ENCODE peak calls at places on chromosomes 11 and 22, in eight cellular contexts. J is nephron progenitor cell; G is stimulated activated CD8-positive, alpha-beta memory T cell treated with anti-CD3 and anti-CD28 coated beads, Interleukin-15, amount 100 ng/mL, for 24 hours; E is CD4-positive, alpha-beta T cell; C is neural progenitor cell; U is NT2/D1; I is GM04504; R is stimulated activated naive CD4-positive, alpha-beta T cell. O is an unnamed sample.

GRCh38 chr22:50112151-50113118 is 22.6 kb downstream of the MOV10L1 start:
- DNase-seq in E (no peak), R (no peak), J (no peak), G (no peak), C (no peak), U (no peak), I (no peak), O (no peak)

GRCh38 chr11:94968334-94968958 is 4.9 kb downstream of the CWC15 start:
- DNase-seq in J (no peak), C (no peak), R (no peak), I (peak), E (no peak), U (no peak), G (no peak), O (no peak)

GRCh38 chr11:119207300-119207570 is 1.1 kb downstream of the CBL start:
- DNase-seq in I (no peak), E (no peak), J (no peak), U (no peak), C (no peak), G (no peak), R (no peak), O (no peak)

GRCh38 chr11:125514336-125515101 is 18.5 kb upstream of the FEZ1 start:
- DNase-seq in E (peak), G (no peak), I (peak), R (peak), C (no peak), J (no peak), U (no peak), O (no peak)

GRCh38 chr11:2378527-2379210 is 1.6 kb downstream of the CD81 start:
- DNase-seq in G (no peak), C (peak), E (no peak), J (peak), I (peak), R (no peak), U (no peak), O (no peak)

GRCh38 chr22:22156716-22157499 is 87.7 kb upstream of the VPREB1 start:
- DNase-seq in G (no peak), R (peak), E (peak), C (peak), J (peak), I (peak), U (peak), O (peak)

GRCh38 chr11:66470015-66470414 is 3.3 kb downstream of the PELI3 start:
- DNase-seq in I (no peak), R (no peak), U (no peak), C (no peak), E (no peak), J (no peak), G (no peak), O (no peak)

GRCh38 chr22:28923826-28924732 is 40.7 kb downstream of the ZNRF3 start:
- DNase-seq in R (no peak), G (no peak), C (no peak), J (peak), U (no peak), I (no peak), E (peak), O (no peak)

GRCh38 chr11:86676533-86677154 is 4.2 kb upstream of the ME3 start:
- DNase-seq in I (no peak), U (peak), R (no peak), J (no peak), G (no peak), E (no peak), C (peak), O (peak)

GRCh38 chr22:16658068-16658467 is 65.5 kb upstream of the CCT8L2 start:
- DNase-seq in E (no peak), G (no peak), R (no peak), C (no peak), J (no peak), I (no peak), U (no peak), O (no peak)

GRCh38 chr11:87036756-87037449 is 831 bp upstream of the TMEM135 start:
- DNase-seq in E (no peak), R (no peak), U (peak), J (no peak), C (no peak), G (peak), I (no peak), O (peak)

GRCh38 chr11:78050964-78051831 is 12.5 kb upstream of the THRSP start:
- DNase-seq in R (no peak), I (peak), G (no peak), E (no peak), J (no peak), U (peak), C (no peak), O (no peak)

GRCh38 chr11:47104337-47104950 is 72.2 kb downstream of the ARFGAP2 start:
- DNase-seq in R (no peak), I (no peak), J (no peak), E (no peak), C (peak), U (peak), G (no peak), O (peak)

GRCh38 chr11:130473056-130473794 is 24.8 kb downstream of the ADAMTS15 start:
- DNase-seq in G (no peak), I (no peak), J (peak), E (no peak), C (no peak), R (no peak), U (no peak), O (no peak)

GRCh38 chr22:27318516-27318915 is 483.0 kb downstream of the MN1 start:
- DNase-seq in E (no peak), R (no peak), C (peak), G (no peak), U (no peak), I (peak), J (no peak), O (no peak)

GRCh38 chr11:121711900-121712424 is 259.2 kb upstream of the SORL1-AS1 start:
- DNase-seq in J (no peak), C (no peak), G (no peak), R (no peak), E (no peak), U (no peak), I (no peak), O (no peak)

GRCh38 chr11:13238879-13239514 is 38.6 kb upstream of the BMAL1 start:
- DNase-seq in R (peak), I (no peak), G (peak), U (no peak), E (peak), C (peak), J (peak), O (no peak)

GRCh38 chr11:78194490-78194889 is 5.8 kb downstream of the USP35 start:
- DNase-seq in C (no peak), U (no peak), G (no peak), J (no peak), E (no peak), R (no peak), I (no peak), O (no peak)

GRCh38 chr11:61158691-61159381 is 2.4 kb downstream of the VPS37C start:
- DNase-seq in U (no peak), R (no peak), J (no peak), E (no peak), I (peak), C (no peak), G (no peak), O (no peak)

GRCh38 chr11:106585061-106585460 is 433.2 kb downstream of the GUCY1A2 start:
- DNase-seq in U (peak), C (peak), J (no peak), R (no peak), I (peak), E (no peak), G (no peak), O (peak)

GRCh38 chr11:15867886-15868285 is 488.5 kb downstream of the SOX6 start:
- DNase-seq in I (no peak), R (no peak), G (no peak), J (no peak), U (no peak), E (no peak), C (no peak), O (no peak)

GRCh38 chr11:30422389-30422788 is 99.5 kb downstream of the ARL14EP start:
- DNase-seq in G (no peak), I (no peak), E (no peak), U (no peak), R (no peak), C (peak), J (peak), O (peak)

GRCh38 chr22:27715078-27715477 is 86.5 kb downstream of the MN1 start:
- DNase-seq in J (no peak), E (no peak), G (no peak), R (no peak), U (no peak), C (peak), I (no peak), O (peak)

GRCh38 chr11:62565100-62565802 is 8.4 kb downstream of the EEF1G start:
- DNase-seq in R (no peak), G (no peak), U (no peak), E (no peak), C (no peak), I (no peak), J (no peak), O (no peak)

GRCh38 chr22:20404881-20405280 is 10.9 kb downstream of the ZNF74 start:
- DNase-seq in C (no peak), E (no peak), R (no peak), J (no peak), I (no peak), G (no peak), U (no peak), O (no peak)

GRCh38 chr11:108891909-108892511 is 227.1 kb downstream of the DDX10 start:
- DNase-seq in I (no peak), R (no peak), U (no peak), J (no peak), C (no peak), G (no peak), E (no peak), O (no peak)

GRCh38 chr11:26839911-26840705 is 118.2 kb upstream of the SLC5A12 start:
- DNase-seq in G (no peak), R (no peak), I (no peak), U (no peak), C (no peak), E (no peak), J (no peak), O (no peak)

GRCh38 chr11:64060861-64061444 is 25.2 kb downstream of the FLRT1 start:
- DNase-seq in C (peak), J (peak), G (peak), U (peak), E (peak), R (peak), I (no peak), O (peak)

GRCh38 chr22:22076937-22077703 is 94.5 kb upstream of the TOP3B start:
- DNase-seq in J (no peak), U (no peak), I (no peak), R (no peak), G (no peak), E (no peak), C (no peak), O (no peak)